ENCODE peak calls at places on chromosomes 3 and 15, in seven cellular contexts. J is amniotic stem cell, N is NCI-H1417, T is GM04504, Z is kidney, F is cardiac fibroblast, R is sigmoid colon. C is an unnamed sample.

GRCh38 chr3:95302044-95302443 is 1239.2 kb downstream of the NSUN3 start:
- DNase-seq in T (no peak), F (peak; percentile 85), N (no peak), Z (no peak), R (no peak), J (peak; percentile 70), C (no peak)

GRCh38 chr15:90818251-90819210 is 49.9 kb upstream of the FURIN start:
- DNase-seq in J (no peak), Z (no peak), R (peak; percentile 74), T (no peak), N (peak; percentile 56), F (no peak), C (peak; percentile 65)

GRCh38 chr15:73678498-73678897 is 5.7 kb upstream of the CD276 start:
- DNase-seq in T (no peak), J (no peak), Z (no peak), F (no peak), R (no peak), N (no peak), C (no peak)

GRCh38 chr3:34212175-34212574 is 413.7 kb downstream of the PDCD6IP start:
- DNase-seq in R (no peak), J (no peak), Z (no peak), N (no peak), F (peak; percentile 76), T (no peak), C (no peak)

GRCh38 chr15:82262422-82263026 is at the start of the genes EFL1 and SAXO2:
- DNase-seq in N (peak; percentile 84), T (peak; percentile 60), R (peak; percentile 95), Z (peak; percentile 97), F (peak; percentile 90), J (peak; percentile 76), C (peak; percentile 97)

GRCh38 chr3:156787926-156788663 is 38.1 kb upstream of the LEKR1 start:
- DNase-seq in T (peak; percentile 77), J (peak; percentile 74), F (peak; percentile 95), N (no peak), Z (no peak), R (no peak), C (no peak)

GRCh38 chr3:30113906-30114305 is 492.5 kb upstream of the TGFBR2 start:
- DNase-seq in N (no peak), F (peak; percentile 4), R (no peak), T (no peak), Z (no peak), J (no peak), C (no peak)

GRCh38 chr3:126828306-126828705 is 124.3 kb downstream of the CHCHD6 start:
- DNase-seq in T (no peak), R (peak; percentile 74), N (no peak), Z (no peak), J (no peak), F (peak; percentile 22), C (no peak)

GRCh38 chr3:165642761-165643432 is 194.3 kb downstream of the BCHE start:
- DNase-seq in N (no peak), J (peak; percentile 55), Z (no peak), T (peak; percentile 83), F (peak; percentile 99), R (peak; percentile 72), C (no peak)

GRCh38 chr3:175941352-175941751 is 1082.2 kb downstream of the NAALADL2 start:
- DNase-seq in Z (no peak), T (no peak), R (no peak), J (no peak), N (no peak), F (peak; percentile 21), C (no peak)

GRCh38 chr3:8157640-8158039 is 344.0 kb upstream of the LMCD1 start:
- DNase-seq in F (no peak), J (no peak), Z (no peak), T (no peak), R (no peak), N (no peak), C (no peak)

GRCh38 chr3:53030864-53031445 is 14.9 kb downstream of the SFMBT1 start:
- DNase-seq in T (no peak), R (no peak), J (no peak), N (no peak), F (no peak), Z (no peak), C (no peak)

GRCh38 chr15:63104727-63105126 is 16.9 kb upstream of the LACTB start:
- DNase-seq in Z (no peak), F (peak; percentile 66), R (no peak), T (no peak), N (no peak), J (no peak), C (no peak)

GRCh38 chr3:172302176-172302575 is 146.1 kb downstream of the GHSR start:
- DNase-seq in R (no peak), Z (no peak), N (no peak), J (no peak), F (no peak), T (no peak), C (no peak)

GRCh38 chr3:74751775-74752174 is 137.3 kb upstream of the CNTN3 start:
- DNase-seq in N (no peak), Z (no peak), F (no peak), R (no peak), T (no peak), J (no peak), C (no peak)